ENCODE peak calls at places on chromosomes 3 and 15, in seven cellular contexts. A is activated CD4-positive, alpha-beta T cell treated with anti-CD3 and anti-CD28 coated beads, Interleukin-2, amount 10 ng/mL, durations not matched to agents 24 days and 14 days; T is ELR; D is iris pigment epithelial cell; N is stimulated activated CD8-positive, alpha-beta memory T cell treated with anti-CD3 and anti-CD28 coated beads, Interleukin-7, amount 100 ng/mL, for 1 hour; E is AG04450; U is activated naive CD8-positive, alpha-beta T cell treated with anti-CD3 and anti-CD28 coated beads for 36 hours. B is an unnamed sample.

GRCh38 chr15:85354432-85354831 is 26.0 kb upstream of the AKAP13 start:
- DNase-seq in A (no peak), T (peak; percentile 34), D (peak; percentile 48), N (no peak), E (no peak), U (no peak), B (no peak)

GRCh38 chr15:98650871-98651481 is 2.6 kb downstream of the IGF1R start:
- DNase-seq in A (peak; percentile 76), T (peak; percentile 36), D (peak; percentile 55), N (no peak), E (no peak), U (peak; percentile 22), B (no peak)

GRCh38 chr3:9862391-9863235 is 17.4 kb downstream of the CIDEC start:
- DNase-seq in A (peak; percentile 75), T (peak; percentile 71), D (peak; percentile 39), N (no peak), E (no peak), U (peak; percentile 54), B (no peak)

GRCh38 chr3:21944251-21944650 is 193.2 kb upstream of the ZNF385D start:
- DNase-seq in A (no peak), T (no peak), D (peak; percentile 56), N (no peak), E (no peak), U (no peak), B (no peak)

GRCh38 chr3:101941253-101942039 is 92.1 kb downstream of the NFKBIZ start:
- DNase-seq in A (no peak), T (peak; percentile 39), D (peak; percentile 78), N (no peak), E (no peak), U (no peak), B (peak; percentile 50)

GRCh38 chr15:55915876-55916567 is 77.4 kb downstream of the NEDD4 start:
- DNase-seq in A (no peak), T (peak; percentile 78), D (no peak), N (no peak), E (no peak), U (no peak), B (peak; percentile 58)

GRCh38 chr3:144032531-144033234 is 61.1 kb downstream of the DIPK2A start:
- DNase-seq in A (no peak), T (no peak), D (no peak), N (no peak), E (no peak), U (no peak), B (no peak)

GRCh38 chr3:44509985-44510360 is 32.5 kb upstream of the ZNF445 start:
- DNase-seq in A (no peak), T (peak; percentile 16), D (peak; percentile 25), N (no peak), E (no peak), U (no peak), B (peak; percentile 20)

GRCh38 chr15:101092186-101092866 is 159.5 kb downstream of the CHSY1 start:
- DNase-seq in A (no peak), T (no peak), D (no peak), N (no peak), E (no peak), U (no peak), B (no peak)

GRCh38 chr3:175274056-175274455 is 414.9 kb downstream of the NAALADL2 start:
- DNase-seq in A (no peak), T (no peak), D (no peak), N (no peak), E (no peak), U (no peak), B (no peak)

GRCh38 chr3:127182446-127182845 is 10.5 kb upstream of the PRR23E start:
- DNase-seq in A (no peak), T (no peak), D (no peak), N (no peak), E (no peak), U (no peak), B (no peak)

GRCh38 chr3:21747376-21747775 is 3.6 kb downstream of the ZNF385D start:
- DNase-seq in A (no peak), T (no peak), D (no peak), N (no peak), E (no peak), U (no peak), B (no peak)

GRCh38 chr3:182692021-182692420 is 101.3 kb upstream of the ATP11B start:
- DNase-seq in A (no peak), T (no peak), D (no peak), N (no peak), E (no peak), U (no peak), B (no peak)

GRCh38 chr3:186002884-186003472 is 65.2 kb upstream of the TRA2B start:
- DNase-seq in A (no peak), T (peak; percentile 66), D (peak; percentile 24), N (no peak), E (no peak), U (peak; percentile 11), B (peak; percentile 64)

GRCh38 chr3:54251705-54252104 is 129.4 kb downstream of the CACNA2D3 start:
- DNase-seq in A (no peak), T (no peak), D (no peak), N (no peak), E (no peak), U (no peak), B (no peak)

GRCh38 chr3:107028086-107028485 is 349.2 kb upstream of the CCDC54 start:
- DNase-seq in A (no peak), T (no peak), D (no peak), N (no peak), E (no peak), U (no peak), B (no peak)

GRCh38 chr15:60479711-60480110 is 769 bp upstream of the ICE2 start:
- DNase-seq in A (peak; percentile 72), T (peak; percentile 3), D (no peak), N (no peak), E (no peak), U (no peak), B (no peak)

GRCh38 chr3:162441716-162442115 is 945.1 kb downstream of the OTOL1 start:
- DNase-seq in A (no peak), T (no peak), D (peak; percentile 12), N (no peak), E (no peak), U (no peak), B (peak; percentile 22)

B was measured in MCF 10A.